ENCODE peak calls at places on chromosomes 12 and 14, in six cellular contexts. R, Y, X, T, L and W are unnamed samples.
A peak's percentile ranks its signal among the peaks of the same experiment; 100 is the strongest.

GRCh38 chr12:127125607-127126259 is 1141.2 kb upstream of the TMEM132C start:
- DNase-seq in R (no peak), Y (no peak), X (peak; percentile 100), T (no peak), L (no peak), W (no peak)

GRCh38 chr12:12734561-12735071 is 17.4 kb downstream of the CDKN1B start:
- DNase-seq in R (no peak), Y (no peak), X (no peak), T (no peak), L (no peak), W (no peak)

GRCh38 chr12:80862606-80863005 is 75.1 kb downstream of the LIN7A start:
- DNase-seq in R (no peak), Y (no peak), X (no peak), T (no peak), L (no peak), W (no peak)

GRCh38 chr12:115079760-115080159 is 395.8 kb upstream of the TBX3 start:
- DNase-seq in R (no peak), Y (no peak), X (peak; percentile 31), T (no peak), L (no peak), W (no peak)

GRCh38 chr14:104805326-104805678 is 4.4 kb downstream of the ZBTB42 start:
- DNase-seq in R (no peak), Y (no peak), X (peak; percentile 32), T (no peak), L (no peak), W (no peak)

GRCh38 chr14:35197015-35197414 is 74.7 kb downstream of the PRORP start:
- DNase-seq in R (no peak), Y (no peak), X (peak; percentile 84), T (no peak), L (no peak), W (peak; percentile 31)

GRCh38 chr12:45192041-45192695 is 23.7 kb upstream of the ANO6 start:
- DNase-seq in R (no peak), Y (no peak), X (peak; percentile 60), T (no peak), L (no peak), W (peak; percentile 85)

GRCh38 chr14:45091696-45092095 is 7.8 kb downstream of the PRPF39 start:
- DNase-seq in R (no peak), Y (no peak), X (peak; percentile 66), T (no peak), L (no peak), W (no peak)

GRCh38 chr12:24425601-24425970 is 476.1 kb upstream of the SOX5 start:
- DNase-seq in R (no peak), Y (no peak), X (no peak), T (no peak), L (no peak), W (no peak)

GRCh38 chr12:123034865-123035264 is 54.4 kb downstream of the ARL6IP4 start:
- DNase-seq in R (no peak), Y (no peak), X (peak; percentile 72), T (no peak), L (no peak), W (no peak)

GRCh38 chr14:53183071-53183470 is 29.9 kb upstream of the DDHD1 start:
- DNase-seq in R (no peak), Y (no peak), X (no peak), T (no peak), L (no peak), W (peak; percentile 24)

GRCh38 chr12:39173689-39174088 is 268.3 kb upstream of the CPNE8 start:
- DNase-seq in R (no peak), Y (no peak), X (no peak), T (no peak), L (no peak), W (no peak)

GRCh38 chr14:90398315-90398811 is 1.5 kb downstream of the CALM1 start:
- DNase-seq in R (peak; percentile 37), Y (peak; percentile 42), X (peak; percentile 62), T (no peak), L (peak; percentile 87), W (peak; percentile 45)